ENCODE peak calls at places on chromosomes 5 and 9, in nine cellular contexts. D is iris pigment epithelial cell; Y is fibroblast of mammary gland; C is CD4-positive, alpha-beta memory T cell; A is naive thymus-derived CD4-positive, alpha-beta T cell; F is endothelial cell; T is stimulated activated CD4-positive, alpha-beta T cell treated with anti-CD3 and anti-CD28 coated beads, Interleukin-2, amount 100 ng/mL, for 24 hours; L is GM13977; E is cardiac septum. M is an unnamed sample.

GRCh38 chr5:125134216-125135081 is 388.0 kb upstream of the ZNF608 start:
- DNase-seq in D (peak; percentile 75), Y (peak; percentile 85), C (no peak), A (no peak), F (no peak), T (no peak), L (no peak), E (no peak), M (no peak)

GRCh38 chr5:116573617-116574431 is 799 bp downstream of the SEMA6A start:
- DNase-seq in D (peak; percentile 31), Y (no peak), C (no peak), A (no peak), F (peak; percentile 51), T (peak; percentile 14), L (peak; percentile 52), E (no peak), M (no peak)

GRCh38 chr5:27511061-27511460 is 472.7 kb upstream of the CDH9 start:
- DNase-seq in D (peak; percentile 5), Y (no peak), C (no peak), A (no peak), F (no peak), T (no peak), L (no peak), E (no peak), M (no peak)

GRCh38 chr5:79878721-79879336 is 112.2 kb downstream of the MTX3 start:
- DNase-seq in D (no peak), Y (peak; percentile 12), C (peak; percentile 7), A (no peak), F (peak; percentile 44), T (peak; percentile 60), L (peak; percentile 31), E (no peak), M (peak; percentile 9)

GRCh38 chr5:87243161-87243877 is 24.4 kb upstream of the RASA1 start:
- DNase-seq in D (peak; percentile 90), Y (peak; percentile 86), C (no peak), A (no peak), F (no peak), T (no peak), L (no peak), E (no peak), M (no peak)

GRCh38 chr5:145347026-145347616 is 488.0 kb downstream of the PRELID2 start:
- DNase-seq in D (peak; percentile 87), Y (peak; percentile 55), C (no peak), A (no peak), F (peak; percentile 43), T (no peak), L (no peak), E (no peak), M (peak; percentile 77)

GRCh38 chr9:86487222-86487841 is 133.1 kb upstream of the TUT7 start:
- DNase-seq in D (peak; percentile 62), Y (peak; percentile 80), C (no peak), A (no peak), F (no peak), T (no peak), L (peak; percentile 46), E (no peak), M (peak; percentile 84)

GRCh38 chr5:32754251-32754650 is 43.1 kb downstream of the NPR3 start:
- DNase-seq in D (no peak), Y (peak; percentile 20), C (no peak), A (no peak), F (no peak), T (no peak), L (no peak), E (no peak), M (no peak)

GRCh38 chr5:80216753-80217596 is 38.9 kb downstream of the SERINC5 start:
- DNase-seq in D (no peak), Y (no peak), C (no peak), A (peak; percentile 58), F (no peak), T (peak; percentile 38), L (no peak), E (peak; percentile 89), M (peak; percentile 35)

GRCh38 chr9:70569070-70569772 is 154.8 kb upstream of the KLF9 start:
- DNase-seq in D (no peak), Y (peak; percentile 67), C (no peak), A (no peak), F (no peak), T (no peak), L (no peak), E (no peak), M (no peak)

GRCh38 chr5:65874241-65874640 is 52.1 kb upstream of the ERBIN start:
- DNase-seq in D (peak; percentile 79), Y (peak; percentile 83), C (no peak), A (no peak), F (no peak), T (no peak), L (no peak), E (no peak), M (no peak)

GRCh38 chr9:107907261-107907660 is 417.7 kb upstream of the KLF4 start:
- DNase-seq in D (no peak), Y (no peak), C (no peak), A (no peak), F (no peak), T (no peak), L (no peak), E (no peak), M (no peak)

GRCh38 chr5:149549461-149550266 is 1.6 kb downstream of the CSNK1A1 start:
- DNase-seq in D (peak; percentile 59), Y (peak; percentile 70), C (peak; percentile 40), A (peak; percentile 50), F (peak; percentile 18), T (peak; percentile 39), L (peak; percentile 49), E (no peak), M (peak; percentile 58)

GRCh38 chr5:99807346-99807745 is 727.8 kb upstream of the FAM174A start:
- DNase-seq in D (no peak), Y (no peak), C (no peak), A (no peak), F (no peak), T (no peak), L (no peak), E (no peak), M (no peak)

GRCh38 chr9:69500925-69501324 is 171.2 kb downstream of the APBA1 start:
- DNase-seq in D (no peak), Y (no peak), C (no peak), A (no peak), F (no peak), T (no peak), L (no peak), E (no peak), M (no peak)

GRCh38 chr9:89144242-89144641 is 34.4 kb downstream of the SHC3 start:
- DNase-seq in D (no peak), Y (no peak), C (no peak), A (no peak), F (no peak), T (no peak), L (no peak), E (no peak), M (no peak)

GRCh38 chr5:65577141-65577540 is 14.0 kb downstream of the PPWD1 start:
- DNase-seq in D (peak; percentile 11), Y (no peak), C (no peak), A (no peak), F (no peak), T (no peak), L (no peak), E (no peak), M (no peak)

GRCh38 chr9:2241461-2241874 is 226.3 kb downstream of the SMARCA2 start:
- DNase-seq in D (peak; percentile 97), Y (peak; percentile 88), C (no peak), A (no peak), F (peak; percentile 44), T (no peak), L (no peak), E (no peak), M (peak; percentile 94)

GRCh38 chr9:127418037-127418471 is 6.1 kb upstream of the ZNF79 start:
- DNase-seq in D (peak; percentile 17), Y (no peak), C (no peak), A (peak; percentile 21), F (peak; percentile 67), T (peak; percentile 55), L (peak; percentile 65), E (no peak), M (peak; percentile 12)

GRCh38 chr5:37792976-37793328 is 46.9 kb downstream of the GDNF start:
- DNase-seq in D (peak; percentile 81), Y (peak; percentile 93), C (no peak), A (no peak), F (no peak), T (no peak), L (no peak), E (no peak), M (no peak)

GRCh38 chr5:120624021-120624563 is 160.0 kb downstream of the PRR16 start:
- DNase-seq in D (peak; percentile 83), Y (peak; percentile 52), C (no peak), A (no peak), F (no peak), T (no peak), L (no peak), E (no peak), M (peak; percentile 73)

GRCh38 chr5:107538331-107539162 is 132.2 kb downstream of the EFNA5 start:
- DNase-seq in D (peak; percentile 60), Y (peak; percentile 31), C (no peak), A (no peak), F (no peak), T (no peak), L (no peak), E (no peak), M (no peak)

GRCh38 chr5:67026278-67026677 is 170.3 kb downstream of the CD180 start:
- DNase-seq in D (no peak), Y (no peak), C (no peak), A (no peak), F (no peak), T (no peak), L (no peak), E (no peak), M (no peak)